ENCODE peak calls at places on chromosomes 12 and 14, in seven cellular contexts. X is ovary, L is upper lobe of right lung, W is AG10803, F is fibroblast of mammary gland, Y is astrocyte, Z is cardiac fibroblast. C is an unnamed sample.

GRCh38 chr12:32171211-32171610 is 64.6 kb downstream of the BICD1 start:
- DNase-seq in L (no peak), X (no peak), Z (no peak), W (no peak), Y (no peak), F (no peak), C (no peak)

GRCh38 chr12:66164349-66164821 is 5.4 kb downstream of the TMBIM4 start:
- DNase-seq in Y (peak), W (peak), F (peak), L (no peak), Z (peak), X (no peak), C (peak)

GRCh38 chr14:59823190-59823589 is 47.4 kb downstream of the RTN1 start:
- DNase-seq in W (no peak), Z (no peak), Y (no peak), F (no peak), L (no peak), X (no peak), C (no peak)

GRCh38 chr12:41339784-41340183 is 151.7 kb downstream of the PDZRN4 start:
- DNase-seq in Y (no peak), F (no peak), X (no peak), W (no peak), L (no peak), Z (no peak), C (no peak)

GRCh38 chr12:774051-774614 is 21.8 kb downstream of the WNK1 start:
- DNase-seq in W (no peak), L (no peak), Z (no peak), F (no peak), X (no peak), Y (no peak), C (peak)

GRCh38 chr12:538731-539539 is 79.2 kb downstream of the B4GALNT3 start:
- DNase-seq in W (peak), Z (peak), L (peak), X (no peak), F (peak), Y (peak), C (peak)

GRCh38 chr14:52949711-52950409 is 990 bp downstream of the FERMT2 start:
- DNase-seq in Z (peak), F (peak), L (no peak), X (no peak), Y (peak), W (peak), C (peak)

GRCh38 chr12:92509156-92509758 is 193.5 kb upstream of the PLEKHG7 start:
- DNase-seq in L (no peak), Z (no peak), Y (peak), W (peak), F (peak), X (no peak), C (no peak)

GRCh38 chr14:101812071-101812470 is 50.6 kb downstream of the PPP2R5C start:
- DNase-seq in Z (no peak), X (no peak), Y (no peak), L (no peak), F (no peak), W (no peak), C (no peak)

GRCh38 chr12:56529656-56530055 is 8.0 kb downstream of the RBMS2 start:
- DNase-seq in X (no peak), Z (peak), W (peak), L (no peak), Y (no peak), F (peak), C (peak)

GRCh38 chr12:69534389-69534822 is 50.9 kb upstream of the CCT2 start:
- DNase-seq in Z (peak), F (peak), W (peak), X (peak), Y (peak), L (no peak), C (peak)

GRCh38 chr12:103758310-103759089 is 82.5 kb downstream of the NT5DC3 start:
- DNase-seq in Z (no peak), W (no peak), Y (no peak), L (no peak), X (no peak), F (no peak), C (no peak)

GRCh38 chr14:49549881-49550280 is 36.3 kb downstream of the RPS29 start:
- DNase-seq in W (peak), Y (peak), Z (no peak), F (peak), L (no peak), X (no peak), C (no peak)

GRCh38 chr14:39140170-39140569 is 26.0 kb downstream of the GEMIN2 start:
- DNase-seq in X (no peak), L (no peak), Y (no peak), F (no peak), W (no peak), Z (no peak), C (no peak)

GRCh38 chr12:2641209-2641608 is 153.6 kb upstream of the FKBP4 start:
- DNase-seq in Y (peak), F (peak), Z (peak), W (peak), L (peak), X (no peak), C (no peak)

GRCh38 chr14:69615471-69616407 is 4.3 kb downstream of the SUSD6 start:
- DNase-seq in X (peak), L (no peak), Y (peak), Z (peak), F (peak), W (peak), C (peak)

GRCh38 chr12:4030938-4031702 is 157.9 kb upstream of the PARP11 start:
- DNase-seq in X (peak), Z (peak), F (peak), W (peak), Y (peak), L (peak), C (peak)

GRCh38 chr14:68542346-68542745 is 250.5 kb downstream of the ZFP36L1 start:
- DNase-seq in W (no peak), Z (no peak), L (no peak), F (no peak), X (no peak), Y (no peak), C (no peak)

GRCh38 chr14:101820283-101820798 is 58.8 kb downstream of the PPP2R5C start:
- DNase-seq in F (no peak), X (no peak), Z (no peak), W (no peak), Y (no peak), L (no peak), C (no peak)

GRCh38 chr12:40137252-40137651 is 31.4 kb upstream of the SLC2A13 start:
- DNase-seq in Y (no peak), Z (peak), X (no peak), W (peak), L (no peak), F (peak), C (no peak)

GRCh38 chr14:76761198-76761848 is at the start of gene VASH1:
- DNase-seq in X (no peak), W (peak), Y (peak), Z (peak), F (peak), L (peak), C (peak)

GRCh38 chr14:94707494-94707893 is 62.4 kb downstream of the GSC start:
- DNase-seq in Z (no peak), X (no peak), Y (no peak), F (no peak), L (no peak), W (no peak), C (no peak)

DNA sequence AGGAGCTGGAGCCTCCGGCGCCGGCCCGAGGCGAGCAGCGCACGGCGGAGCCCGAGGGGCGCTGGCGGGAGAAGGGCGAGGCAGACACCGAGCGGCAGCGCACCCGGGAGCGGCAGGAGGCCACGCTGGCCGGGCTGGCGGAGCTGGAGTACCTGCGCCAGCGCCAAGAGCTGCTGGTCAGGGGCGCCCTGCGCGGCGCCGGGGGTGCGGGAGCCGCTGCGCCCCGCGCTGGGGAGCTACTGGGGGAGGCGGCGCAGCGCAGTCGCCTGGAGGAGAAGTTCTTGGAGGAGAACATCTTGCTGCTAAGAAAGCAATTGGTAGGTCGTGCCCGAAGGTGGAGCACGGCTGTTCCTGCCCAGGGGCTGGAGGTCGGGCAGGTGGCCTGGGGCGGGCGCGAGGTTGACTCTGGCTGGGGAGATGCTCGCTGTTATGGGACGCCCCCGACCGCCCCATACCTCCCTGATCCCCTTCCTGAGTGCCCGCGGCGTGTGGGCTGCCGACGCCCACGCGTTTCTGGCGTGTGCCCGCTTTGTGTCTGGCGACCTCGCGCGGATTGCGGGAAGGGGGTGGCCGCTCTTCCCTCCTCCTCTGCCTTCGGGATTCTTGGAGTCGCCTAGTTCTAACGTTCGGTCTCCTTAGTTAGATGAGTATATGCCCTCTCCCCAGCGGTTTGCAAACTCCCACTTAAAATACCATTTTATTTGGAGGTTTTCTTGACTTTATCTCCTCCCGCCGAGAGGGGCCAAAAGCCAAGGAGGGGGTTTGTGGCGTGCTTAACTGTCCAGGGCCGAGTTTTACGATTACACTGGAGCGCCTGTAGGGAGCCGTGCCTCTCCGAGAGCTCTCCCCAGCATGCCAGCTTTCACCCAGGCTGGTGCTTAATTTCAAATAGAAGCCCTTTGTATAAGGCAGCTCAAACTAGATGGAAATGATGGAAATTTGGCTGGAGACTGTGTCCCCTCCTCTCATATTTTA is 756 bp downstream of the DACT1 start:
- DNase-seq in Y (peak), X (peak), F (peak), L (peak), Z (peak), W (peak), C (peak)
- TF ChIP-seq CTCF in Y (no peak), X (no peak), F (no peak), L (no peak), Z (peak), W (no peak), C (no peak)

DNA sequence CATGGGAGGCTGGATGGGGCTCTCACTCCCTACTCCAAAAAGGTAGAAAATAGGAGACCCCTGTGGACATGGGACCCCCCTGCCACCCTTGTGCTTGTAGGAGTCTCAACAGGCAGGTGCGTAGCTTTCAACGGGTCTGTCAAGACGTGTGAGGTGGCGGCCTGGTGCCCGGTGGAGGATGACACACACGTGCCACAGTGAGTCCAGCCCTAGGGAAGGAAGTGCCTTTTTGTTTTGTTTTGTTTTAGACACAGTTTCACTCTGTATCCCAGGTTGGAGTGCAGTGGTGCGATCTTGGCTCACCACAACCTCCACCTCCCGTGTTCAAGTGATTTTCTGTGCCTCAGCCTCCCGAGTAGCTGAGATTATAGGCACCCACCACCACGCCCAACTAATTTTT is 12.9 kb downstream of the P2RX4 start:
- DNase-seq in Y (no peak), F (no peak), L (no peak), Z (no peak), W (no peak), X (no peak), C (no peak)
- H3K4me3 ChIP-seq in Y (no peak), F (no peak), L (no peak), Z (no peak), W (no peak), X (no peak), C (no peak)

DNA sequence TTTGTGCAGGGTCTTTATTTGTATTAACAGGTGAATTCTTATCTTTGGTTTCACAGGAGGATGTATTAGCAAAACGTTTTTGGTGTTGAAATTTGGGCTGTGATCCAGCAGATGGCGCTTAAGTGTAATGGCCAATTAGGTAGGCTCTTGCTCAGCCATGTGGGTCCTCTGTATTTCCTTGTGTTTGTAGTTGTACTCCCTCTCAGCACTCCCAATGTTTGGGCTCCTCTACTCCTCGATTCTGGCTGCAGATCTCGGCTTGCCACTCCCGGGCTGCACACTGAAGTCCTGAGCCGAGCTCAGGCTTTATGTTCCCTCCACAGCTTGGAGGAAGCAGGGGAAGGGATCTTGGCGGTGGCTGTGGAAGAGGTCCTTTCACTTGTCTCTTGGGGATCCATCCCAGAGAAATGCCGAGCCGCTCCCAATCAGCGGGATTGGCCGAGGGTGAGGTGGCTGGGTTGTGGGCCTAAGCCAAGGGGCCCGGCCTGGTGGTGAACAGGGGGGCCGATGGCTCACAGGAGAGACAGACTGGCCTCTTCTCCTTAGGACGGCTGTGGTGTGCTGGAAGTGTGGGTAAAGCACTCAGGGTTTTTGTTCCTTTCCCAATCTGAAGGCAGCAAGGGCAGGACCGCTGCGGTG is 133.7 kb downstream of the AEBP2 start:
- DNase-seq in L (no peak), W (peak), Z (peak), X (no peak), F (peak), Y (peak), C (peak)
- TF ChIP-seq CTCF in L (peak), W (peak), Z (peak), X (no peak), F (peak), Y (peak), C (peak)

DNA sequence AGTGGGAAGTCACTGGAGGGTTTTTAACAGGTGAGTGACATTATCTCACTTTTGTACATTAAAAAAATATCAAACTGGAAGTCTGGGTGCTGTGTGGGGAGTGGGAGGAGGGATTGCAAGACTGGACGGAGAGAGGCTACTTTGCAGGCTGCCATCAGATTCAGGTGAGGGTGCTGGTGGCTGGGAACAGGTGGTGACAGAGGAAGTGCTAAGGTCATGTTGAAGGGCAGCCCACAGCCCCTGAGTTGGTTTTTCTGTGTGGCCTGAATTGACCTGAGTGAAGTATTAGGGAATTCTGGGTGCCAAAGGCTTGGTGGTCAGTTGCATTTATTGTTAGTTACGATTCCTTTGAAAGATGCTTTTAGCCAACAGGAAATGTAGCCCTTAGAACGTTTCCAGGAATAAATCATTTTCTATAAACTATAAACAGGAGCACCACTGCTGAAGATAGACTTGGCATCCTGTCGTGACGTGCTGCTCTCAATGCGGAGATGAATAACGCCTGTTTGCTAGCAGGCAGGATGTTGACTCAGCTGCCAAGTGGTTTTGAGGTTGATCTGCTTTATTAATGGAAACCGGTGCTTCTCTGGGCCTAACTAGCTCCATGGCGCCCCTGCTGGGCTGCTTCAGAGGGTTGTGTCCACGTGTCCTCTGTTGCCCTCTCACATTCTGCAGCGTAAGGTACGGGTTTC is 707.5 kb upstream of the TMEM132C start:
- DNase-seq in W (peak), X (no peak), F (peak), Y (peak), L (no peak), Z (peak), C (peak)
- H3K4me3 ChIP-seq in W (no peak), X (no peak), F (no peak), Y (no peak), L (no peak), Z (no peak), C (no peak)

GRCh38 chr12:15154108-15154507 is 67.1 kb downstream of the RERG start:
- DNase-seq in L (no peak), W (no peak), X (no peak), Z (no peak), Y (no peak), F (no peak), C (no peak)

GRCh38 chr12:15155271-15155670 is 65.9 kb downstream of the RERG start:
- DNase-seq in X (peak), L (no peak), Z (no peak), W (no peak), F (no peak), Y (no peak), C (no peak)

GRCh38 chr12:15152456-15152855 is 68.8 kb downstream of the RERG start:
- DNase-seq in Z (peak), L (no peak), Y (no peak), F (peak), W (peak), X (no peak), C (no peak)

GRCh38 chr12:15152864-15153263 is 68.4 kb downstream of the RERG start:
- DNase-seq in L (no peak), F (peak), Z (peak), W (peak), Y (peak), X (no peak), C (peak)

GRCh38 chr12:15151141-15152091 is 69.8 kb downstream of the RERG start:
- DNase-seq in L (no peak), Y (no peak), F (peak), X (no peak), Z (peak), W (no peak), C (no peak)
- TF ChIP-seq CTCF in L (peak), Y (peak), F (peak), X (peak), Z (peak), W (peak), C (peak)

GRCh38 chr12:89950421-89950820 is 241.8 kb upstream of the ATP2B1 start:
- DNase-seq in L (no peak), W (no peak), F (peak), X (no peak), Y (no peak), Z (no peak), C (no peak)
- H3K4me3 ChIP-seq in L (no peak), W (no peak), F (no peak), X (no peak), Y (no peak), Z (no peak), C (no peak)

GRCh38 chr12:48482198-48482597 is at the start of gene C12orf54:
- DNase-seq in W (no peak), L (no peak), X (no peak), F (no peak), Y (no peak), Z (no peak), C (no peak)
- TF ChIP-seq CTCF in W (no peak), L (no peak), X (no peak), F (no peak), Y (no peak), Z (no peak), C (no peak)

GRCh38 chr12:57896437-57897201 is 44.7 kb upstream of the ATP23 start:
- DNase-seq in W (peak), F (peak), Y (peak), Z (peak), X (peak), L (peak), C (peak)

GRCh38 chr12:57899010-57899662 is 42.2 kb upstream of the ATP23 start:
- DNase-seq in Y (peak), X (peak), L (peak), W (peak), Z (peak), F (peak), C (peak)

GRCh38 chr12:57896139-57896436 is 45.3 kb upstream of the ATP23 start:
- DNase-seq in Z (peak), F (no peak), Y (no peak), X (peak), W (peak), L (no peak), C (peak)

GRCh38 chr12:57898308-57898970 is 42.9 kb upstream of the ATP23 start:
- DNase-seq in X (no peak), L (no peak), Y (no peak), W (no peak), F (no peak), Z (peak), C (peak)

DNA sequence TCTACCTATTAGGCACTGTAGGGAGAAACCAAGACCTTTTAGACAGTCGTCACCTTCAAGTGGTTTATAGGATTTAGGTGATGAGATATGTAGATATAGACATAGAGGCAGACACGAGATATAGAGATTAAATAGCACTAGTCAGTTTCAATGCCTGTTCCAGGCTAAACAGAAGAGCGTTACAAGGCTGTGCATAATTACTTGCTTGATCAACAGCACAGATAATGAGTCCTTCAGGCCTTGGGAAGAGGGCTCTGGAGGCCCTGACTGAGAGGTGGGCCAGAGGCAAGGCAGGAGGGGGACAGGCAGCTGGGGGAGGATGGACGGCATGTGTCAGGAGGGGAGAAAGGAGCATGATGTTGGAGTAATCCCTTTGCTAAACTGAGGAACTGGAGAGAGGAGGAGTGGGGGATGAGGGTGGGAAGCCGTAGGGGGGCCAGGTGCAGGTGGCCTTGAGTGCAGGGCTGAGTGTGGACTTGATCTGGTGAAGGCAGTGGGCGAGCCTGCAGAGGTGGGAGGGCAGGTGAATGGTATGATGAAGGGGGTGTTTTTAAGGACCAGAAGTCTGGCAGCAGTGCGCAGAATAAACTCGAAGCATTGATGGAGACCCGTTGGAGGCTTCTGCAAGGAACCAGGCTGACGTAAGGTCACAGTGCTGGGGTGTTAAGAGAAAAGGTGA is 43.9 kb upstream of the ATP23 start:
- DNase-seq in W (no peak), F (no peak), Y (no peak), L (no peak), Z (no peak), X (no peak), C (no peak)
- H3K4me3 ChIP-seq in W (peak), F (no peak), Y (no peak), L (peak), Z (no peak), X (peak), C (no peak)

C was measured in fibroblast of villous mesenchyme.